ENCODE peak calls at places on chromosomes 1 and 21, in eight cellular contexts. One of them, this sample, is unnamed.

GRCh38 chr1:197469620-197470210 is 201.7 kb downstream of the CRB1 start:
- DNase-seq in HFFc6: no peak
- DNase-seq in fibroblast of mammary gland: no peak
- DNase-seq in stimulated activated CD4-positive, alpha-beta T cell treated with anti-CD3 and anti-CD28 coated beads, Interleukin-1b, Interleukin-23, amount 100 ng/mL, for 24 hours: no peak
- DNase-seq in lower lobe of right lung: no peak
- DNase-seq in MCF 10A: no peak
- DNase-seq in left cardiac atrium: no peak
- DNase-seq in MG63: no peak
- DNase-seq in this sample: no peak

GRCh38 chr1:241532173-241532553 is at the start of gene KMO:
- DNase-seq in HFFc6: no peak
- DNase-seq in fibroblast of mammary gland: peak
- DNase-seq in stimulated activated CD4-positive, alpha-beta T cell treated with anti-CD3 and anti-CD28 coated beads, Interleukin-1b, Interleukin-23, amount 100 ng/mL, for 24 hours: no peak
- DNase-seq in lower lobe of right lung: no peak
- DNase-seq in MCF 10A: peak
- DNase-seq in left cardiac atrium: no peak
- DNase-seq in MG63: no peak
- DNase-seq in this sample: peak

GRCh38 chr1:240691521-240692338 is 79.8 kb upstream of the GREM2 start:
- DNase-seq in HFFc6: peak
- DNase-seq in fibroblast of mammary gland: peak
- DNase-seq in stimulated activated CD4-positive, alpha-beta T cell treated with anti-CD3 and anti-CD28 coated beads, Interleukin-1b, Interleukin-23, amount 100 ng/mL, for 24 hours: no peak
- DNase-seq in lower lobe of right lung: no peak
- DNase-seq in MCF 10A: peak
- DNase-seq in left cardiac atrium: no peak
- DNase-seq in MG63: peak
- DNase-seq in this sample: peak

GRCh38 chr21:33566514-33566913 is 22.0 kb downstream of the DONSON start:
- DNase-seq in HFFc6: peak
- DNase-seq in fibroblast of mammary gland: no peak
- DNase-seq in stimulated activated CD4-positive, alpha-beta T cell treated with anti-CD3 and anti-CD28 coated beads, Interleukin-1b, Interleukin-23, amount 100 ng/mL, for 24 hours: no peak
- DNase-seq in lower lobe of right lung: no peak
- DNase-seq in MCF 10A: no peak
- DNase-seq in left cardiac atrium: no peak
- DNase-seq in MG63: no peak
- DNase-seq in this sample: no peak

GRCh38 chr1:7422966-7423365 is 348.1 kb upstream of the VAMP3 start:
- DNase-seq in HFFc6: no peak
- DNase-seq in fibroblast of mammary gland: no peak
- DNase-seq in stimulated activated CD4-positive, alpha-beta T cell treated with anti-CD3 and anti-CD28 coated beads, Interleukin-1b, Interleukin-23, amount 100 ng/mL, for 24 hours: no peak
- DNase-seq in lower lobe of right lung: no peak
- DNase-seq in MCF 10A: no peak
- DNase-seq in left cardiac atrium: peak
- DNase-seq in MG63: no peak
- DNase-seq in this sample: no peak

GRCh38 chr1:47761974-47762373 is 235.2 kb downstream of the TRABD2B start:
- DNase-seq in HFFc6: no peak
- DNase-seq in fibroblast of mammary gland: no peak
- DNase-seq in stimulated activated CD4-positive, alpha-beta T cell treated with anti-CD3 and anti-CD28 coated beads, Interleukin-1b, Interleukin-23, amount 100 ng/mL, for 24 hours: no peak
- DNase-seq in lower lobe of right lung: no peak
- DNase-seq in MCF 10A: no peak
- DNase-seq in left cardiac atrium: no peak
- DNase-seq in MG63: no peak
- DNase-seq in this sample: no peak

GRCh38 chr1:58799080-58799479 is 15.2 kb upstream of the JUN start:
- DNase-seq in HFFc6: no peak
- DNase-seq in fibroblast of mammary gland: no peak
- DNase-seq in stimulated activated CD4-positive, alpha-beta T cell treated with anti-CD3 and anti-CD28 coated beads, Interleukin-1b, Interleukin-23, amount 100 ng/mL, for 24 hours: no peak
- DNase-seq in lower lobe of right lung: no peak
- DNase-seq in MCF 10A: no peak
- DNase-seq in left cardiac atrium: no peak
- DNase-seq in MG63: no peak
- DNase-seq in this sample: no peak

GRCh38 chr1:17244826-17245740 is 3.8 kb upstream of the PADI3 start:
- DNase-seq in HFFc6: no peak
- DNase-seq in fibroblast of mammary gland: no peak
- DNase-seq in stimulated activated CD4-positive, alpha-beta T cell treated with anti-CD3 and anti-CD28 coated beads, Interleukin-1b, Interleukin-23, amount 100 ng/mL, for 24 hours: no peak
- DNase-seq in lower lobe of right lung: no peak
- DNase-seq in MCF 10A: peak
- DNase-seq in left cardiac atrium: no peak
- DNase-seq in MG63: peak
- DNase-seq in this sample: no peak

GRCh38 chr1:67484492-67484891 is 54.3 kb upstream of the SERBP1 start:
- DNase-seq in HFFc6: no peak
- DNase-seq in fibroblast of mammary gland: peak
- DNase-seq in stimulated activated CD4-positive, alpha-beta T cell treated with anti-CD3 and anti-CD28 coated beads, Interleukin-1b, Interleukin-23, amount 100 ng/mL, for 24 hours: no peak
- DNase-seq in lower lobe of right lung: no peak
- DNase-seq in MCF 10A: no peak
- DNase-seq in left cardiac atrium: no peak
- DNase-seq in MG63: no peak
- DNase-seq in this sample: no peak

This sample was measured in amniotic epithelial cell.